ENCODE peak calls at places on chromosomes 6 and 20, in four cellular contexts. V is NCI-H345, X is T-helper 1 cell, O is pancreas. L is an unnamed sample.

GRCh38 chr6:64224819-64225218 is 589.2 kb downstream of the PHF3 start:
- DNase-seq in V (no peak), X (no peak), O (no peak), L (no peak)

GRCh38 chr20:32536861-32537656 is 48.1 kb downstream of the NOL4L start:
- DNase-seq in V (peak), X (peak), O (peak), L (no peak)

GRCh38 chr6:105562027-105562426 is 159.1 kb upstream of the PREP start:
- DNase-seq in V (no peak), X (no peak), O (no peak), L (no peak)

GRCh38 chr6:47034919-47035318 is 7.2 kb downstream of the ADGRF1 start:
- DNase-seq in V (peak), X (no peak), O (peak), L (peak)

GRCh38 chr6:36780517-36781210 is 58.6 kb downstream of the CPNE5 start:
- DNase-seq in V (no peak), X (no peak), O (peak), L (no peak)

GRCh38 chr6:1310628-1311399 is 1.1 kb upstream of the FOXQ1 start:
- DNase-seq in V (no peak), X (no peak), O (peak), L (no peak)

GRCh38 chr6:105482227-105482839 is 79.5 kb upstream of the PREP start:
- DNase-seq in V (no peak), X (no peak), O (no peak), L (peak)

GRCh38 chr6:25596928-25597818 is 54.8 kb upstream of the SCGN start:
- DNase-seq in V (no peak), X (no peak), O (no peak), L (no peak)